ENCODE peak calls at places on chromosomes 16 and 17, in ten cellular contexts. H, K, Z, P, C, V, D, W, N and J are unnamed samples.

GRCh38 chr17:32126746-32127145 is 15.6 kb upstream of the RHOT1 start:
- DNase-seq in H (no peak), K (no peak), Z (no peak), P (no peak), C (no peak), V (no peak), D (no peak), W (no peak), N (no peak), J (no peak)

GRCh38 chr16:49484454-49484853 is 110.8 kb downstream of the C16orf78 start:
- DNase-seq in H (no peak), K (no peak), Z (no peak), P (peak), C (peak), V (no peak), D (no peak), W (peak), N (peak), J (peak)

GRCh38 chr17:72749119-72749572 is 343.3 kb downstream of the SLC39A11 start:
- DNase-seq in H (no peak), K (no peak), Z (peak), P (no peak), C (no peak), V (no peak), D (no peak), W (no peak), N (no peak), J (no peak)

GRCh38 chr16:69495821-69496220 is 69.9 kb upstream of the NFAT5 start:
- DNase-seq in H (no peak), K (no peak), Z (no peak), P (no peak), C (peak), V (no peak), D (no peak), W (no peak), N (no peak), J (no peak)

GRCh38 chr16:30721606-30722005 is 22.6 kb downstream of the SRCAP start:
- DNase-seq in H (no peak), K (no peak), Z (no peak), P (no peak), C (no peak), V (no peak), D (peak), W (peak), N (no peak), J (peak)

GRCh38 chr17:36631022-36631421 is 29.6 kb downstream of the MRM1 start:
- DNase-seq in H (no peak), K (no peak), Z (no peak), P (no peak), C (no peak), V (no peak), D (no peak), W (no peak), N (no peak), J (no peak)

GRCh38 chr17:81298325-81298990 is 3.4 kb upstream of the SLC38A10 start:
- DNase-seq in H (no peak), K (no peak), Z (no peak), P (no peak), C (no peak), V (no peak), D (no peak), W (no peak), N (no peak), J (peak)

GRCh38 chr16:80058236-80058635 is 457.7 kb upstream of the MAF start:
- DNase-seq in H (no peak), K (no peak), Z (no peak), P (no peak), C (peak), V (no peak), D (no peak), W (no peak), N (no peak), J (no peak)

GRCh38 chr17:725084-725483 is 7.3 kb upstream of the TLCD3A start:
- DNase-seq in H (no peak), K (no peak), Z (no peak), P (no peak), C (no peak), V (no peak), D (no peak), W (no peak), N (no peak), J (no peak)

GRCh38 chr17:75277664-75278071 is 6.6 kb upstream of the MIF4GD start:
- DNase-seq in H (no peak), K (no peak), Z (no peak), P (no peak), C (no peak), V (peak), D (peak), W (no peak), N (no peak), J (no peak)

GRCh38 chr16:8323153-8323552 is 267.2 kb downstream of the TMEM114 start:
- DNase-seq in H (no peak), K (no peak), Z (no peak), P (no peak), C (no peak), V (no peak), D (no peak), W (no peak), N (no peak), J (no peak)

GRCh38 chr17:69430488-69430887 is 16.0 kb downstream of the MAP2K6 start:
- DNase-seq in H (no peak), K (no peak), Z (no peak), P (no peak), C (no peak), V (no peak), D (no peak), W (no peak), N (no peak), J (no peak)

GRCh38 chr16:67563708-67564468 is 1.6 kb downstream of the CTCF start:
- DNase-seq in H (peak), K (no peak), Z (peak), P (no peak), C (no peak), V (peak), D (peak), W (peak), N (peak), J (peak)

GRCh38 chr16:66874079-66874775 is 6.1 kb upstream of the PDP2 start:
- DNase-seq in H (no peak), K (no peak), Z (no peak), P (no peak), C (no peak), V (peak), D (peak), W (no peak), N (no peak), J (peak)

GRCh38 chr17:19753661-19754463 is 5.8 kb upstream of the ALDH3A1 start:
- DNase-seq in H (no peak), K (no peak), Z (peak), P (no peak), C (peak), V (peak), D (no peak), W (peak), N (peak), J (peak)

GRCh38 chr16:79419148-79419547 is 181.4 kb downstream of the MAF start:
- DNase-seq in H (no peak), K (no peak), Z (no peak), P (no peak), C (no peak), V (no peak), D (no peak), W (no peak), N (no peak), J (no peak)

GRCh38 chr16:50776042-50776441 is 34.2 kb downstream of the CYLD start:
- DNase-seq in H (no peak), K (no peak), Z (no peak), P (no peak), C (no peak), V (no peak), D (no peak), W (no peak), N (no peak), J (no peak)

GRCh38 chr16:48169896-48170295 is 14.1 kb upstream of the ABCC12 start:
- DNase-seq in H (no peak), K (no peak), Z (no peak), P (no peak), C (no peak), V (no peak), D (no peak), W (no peak), N (no peak), J (no peak)